ENCODE peak calls at places on chromosomes 3 and 15, in six cellular contexts. One of them, this sample, is unnamed.

GRCh38 chr3:187737401-187738088 is 7.7 kb downstream of the BCL6 start:
- DNase-seq in IMR-90: peak; percentile 65
- DNase-seq in neuronal stem cell: no peak
- DNase-seq in mesenchymal stem cell: peak; percentile 91
- DNase-seq in mesendoderm: peak; percentile 81
- DNase-seq in H1: no peak
- DNase-seq in this sample: peak; percentile 95

GRCh38 chr3:52210550-52211046 is 12.6 kb downstream of the ALAS1 start:
- DNase-seq in IMR-90: peak; percentile 55
- DNase-seq in neuronal stem cell: no peak
- DNase-seq in mesenchymal stem cell: peak; percentile 61
- DNase-seq in mesendoderm: no peak
- DNase-seq in H1: no peak
- DNase-seq in this sample: no peak

GRCh38 chr3:188491276-188491687 is 337.3 kb downstream of the LPP start:
- DNase-seq in IMR-90: peak; percentile 61
- DNase-seq in neuronal stem cell: no peak
- DNase-seq in mesenchymal stem cell: peak; percentile 81
- DNase-seq in mesendoderm: no peak
- DNase-seq in H1: no peak
- DNase-seq in this sample: no peak

GRCh38 chr15:88954431-88955277 is 41.5 kb upstream of the MFGE8 start:
- DNase-seq in IMR-90: no peak
- DNase-seq in neuronal stem cell: no peak
- DNase-seq in mesenchymal stem cell: peak; percentile 41
- DNase-seq in mesendoderm: no peak
- DNase-seq in H1: no peak
- DNase-seq in this sample: no peak

GRCh38 chr3:30597131-30597768 is 9.2 kb upstream of the TGFBR2 start:
- DNase-seq in IMR-90: peak; percentile 82
- DNase-seq in neuronal stem cell: no peak
- DNase-seq in mesenchymal stem cell: peak; percentile 70
- DNase-seq in mesendoderm: no peak
- DNase-seq in H1: no peak
- DNase-seq in this sample: peak; percentile 61

GRCh38 chr15:82663186-82663600 is 16.0 kb upstream of the CPEB1 start:
- DNase-seq in IMR-90: peak; percentile 31
- DNase-seq in neuronal stem cell: peak; percentile 78
- DNase-seq in mesenchymal stem cell: peak; percentile 27
- DNase-seq in mesendoderm: peak; percentile 77
- DNase-seq in H1: no peak
- DNase-seq in this sample: peak; percentile 29

GRCh38 chr15:62739082-62739481 is 303.5 kb upstream of the TPM1 start:
- DNase-seq in IMR-90: peak; percentile 88
- DNase-seq in neuronal stem cell: no peak
- DNase-seq in mesenchymal stem cell: peak; percentile 23
- DNase-seq in mesendoderm: no peak
- DNase-seq in H1: no peak
- DNase-seq in this sample: no peak

GRCh38 chr3:48634661-48635221 is 520 bp downstream of the SLC26A6 start:
- DNase-seq in IMR-90: peak; percentile 51
- DNase-seq in neuronal stem cell: peak; percentile 38
- DNase-seq in mesenchymal stem cell: peak; percentile 75
- DNase-seq in mesendoderm: peak; percentile 83
- DNase-seq in H1: peak; percentile 46
- DNase-seq in this sample: peak; percentile 46

GRCh38 chr3:35042210-35042960 is 596.9 kb upstream of the ARPP21 start:
- DNase-seq in IMR-90: no peak
- DNase-seq in neuronal stem cell: no peak
- DNase-seq in mesenchymal stem cell: no peak
- DNase-seq in mesendoderm: no peak
- DNase-seq in H1: no peak
- DNase-seq in this sample: no peak

GRCh38 chr3:8482960-8483665 is 18.5 kb upstream of the LMCD1 start:
- DNase-seq in IMR-90: peak; percentile 97
- DNase-seq in neuronal stem cell: no peak
- DNase-seq in mesenchymal stem cell: peak; percentile 95
- DNase-seq in mesendoderm: no peak
- DNase-seq in H1: no peak
- DNase-seq in this sample: peak; percentile 62

GRCh38 chr15:62782100-62782791 is 260.3 kb upstream of the TPM1 start:
- DNase-seq in IMR-90: peak; percentile 85
- DNase-seq in neuronal stem cell: peak; percentile 65
- DNase-seq in mesenchymal stem cell: peak; percentile 85
- DNase-seq in mesendoderm: peak; percentile 80
- DNase-seq in H1: no peak
- DNase-seq in this sample: peak; percentile 94

GRCh38 chr15:96330450-96331140 is at the start of gene NR2F2:
- DNase-seq in IMR-90: peak; percentile 99
- DNase-seq in neuronal stem cell: peak; percentile 98
- DNase-seq in mesenchymal stem cell: peak; percentile 99
- DNase-seq in mesendoderm: peak; percentile 98
- DNase-seq in H1: peak; percentile 85
- DNase-seq in this sample: peak; percentile 99

GRCh38 chr3:102529452-102529851 is 94.6 kb downstream of the ZPLD1 start:
- DNase-seq in IMR-90: peak; percentile 7
- DNase-seq in neuronal stem cell: no peak
- DNase-seq in mesenchymal stem cell: peak; percentile 21
- DNase-seq in mesendoderm: peak; percentile 72
- DNase-seq in H1: peak; percentile 7
- DNase-seq in this sample: no peak

GRCh38 chr3:19348929-19349564 is 200.7 kb downstream of the KCNH8 start:
- DNase-seq in IMR-90: peak; percentile 1
- DNase-seq in neuronal stem cell: no peak
- DNase-seq in mesenchymal stem cell: peak; percentile 10
- DNase-seq in mesendoderm: peak; percentile 30
- DNase-seq in H1: no peak
- DNase-seq in this sample: peak; percentile 46

GRCh38 chr3:50296721-50297383 is 2.4 kb downstream of the HYAL3 start:
- DNase-seq in IMR-90: no peak
- DNase-seq in neuronal stem cell: no peak
- DNase-seq in mesenchymal stem cell: no peak
- DNase-seq in mesendoderm: no peak
- DNase-seq in H1: no peak
- DNase-seq in this sample: no peak

GRCh38 chr3:50319872-50320625 is 2.5 kb downstream of the HYAL2 start:
- DNase-seq in IMR-90: no peak
- DNase-seq in neuronal stem cell: no peak
- DNase-seq in mesenchymal stem cell: no peak
- DNase-seq in mesendoderm: no peak
- DNase-seq in H1: no peak
- DNase-seq in this sample: no peak

GRCh38 chr3:144053121-144053520 is 81.5 kb downstream of the DIPK2A start:
- DNase-seq in IMR-90: peak; percentile 75
- DNase-seq in neuronal stem cell: no peak
- DNase-seq in mesenchymal stem cell: no peak
- DNase-seq in mesendoderm: no peak
- DNase-seq in H1: no peak
- DNase-seq in this sample: no peak

GRCh38 chr15:36972704-36973103 is 127.6 kb downstream of the MEIS2 start:
- DNase-seq in IMR-90: no peak
- DNase-seq in neuronal stem cell: no peak
- DNase-seq in mesenchymal stem cell: no peak
- DNase-seq in mesendoderm: no peak
- DNase-seq in H1: no peak
- DNase-seq in this sample: no peak

GRCh38 chr3:172135766-172136729 is 96.7 kb downstream of the FNDC3B start:
- DNase-seq in IMR-90: peak; percentile 90
- DNase-seq in neuronal stem cell: no peak
- DNase-seq in mesenchymal stem cell: peak; percentile 95
- DNase-seq in mesendoderm: peak; percentile 50
- DNase-seq in H1: no peak
- DNase-seq in this sample: peak; percentile 63

GRCh38 chr15:90161946-90162345 is 39.2 kb upstream of the SEMA4B start:
- DNase-seq in IMR-90: no peak
- DNase-seq in neuronal stem cell: no peak
- DNase-seq in mesenchymal stem cell: no peak
- DNase-seq in mesendoderm: no peak
- DNase-seq in H1: no peak
- DNase-seq in this sample: peak; percentile 66

GRCh38 chr3:69998759-69999158 is 774 bp upstream of the SAMMSON start:
- DNase-seq in IMR-90: no peak
- DNase-seq in neuronal stem cell: no peak
- DNase-seq in mesenchymal stem cell: no peak
- DNase-seq in mesendoderm: no peak
- DNase-seq in H1: no peak
- DNase-seq in this sample: no peak

GRCh38 chr3:10379161-10379560 is 58.2 kb upstream of the SEC13 start:
- DNase-seq in IMR-90: no peak
- DNase-seq in neuronal stem cell: no peak
- DNase-seq in mesenchymal stem cell: no peak
- DNase-seq in mesendoderm: no peak
- DNase-seq in H1: no peak
- DNase-seq in this sample: no peak

GRCh38 chr3:156472150-156472549 is 82.8 kb downstream of the SSR3 start:
- DNase-seq in IMR-90: no peak
- DNase-seq in neuronal stem cell: no peak
- DNase-seq in mesenchymal stem cell: no peak
- DNase-seq in mesendoderm: no peak
- DNase-seq in H1: no peak
- DNase-seq in this sample: no peak

GRCh38 chr3:188268336-188268735 is 114.4 kb downstream of the LPP start:
- DNase-seq in IMR-90: no peak
- DNase-seq in neuronal stem cell: no peak
- DNase-seq in mesenchymal stem cell: no peak
- DNase-seq in mesendoderm: no peak
- DNase-seq in H1: no peak
- DNase-seq in this sample: no peak

DNA sequence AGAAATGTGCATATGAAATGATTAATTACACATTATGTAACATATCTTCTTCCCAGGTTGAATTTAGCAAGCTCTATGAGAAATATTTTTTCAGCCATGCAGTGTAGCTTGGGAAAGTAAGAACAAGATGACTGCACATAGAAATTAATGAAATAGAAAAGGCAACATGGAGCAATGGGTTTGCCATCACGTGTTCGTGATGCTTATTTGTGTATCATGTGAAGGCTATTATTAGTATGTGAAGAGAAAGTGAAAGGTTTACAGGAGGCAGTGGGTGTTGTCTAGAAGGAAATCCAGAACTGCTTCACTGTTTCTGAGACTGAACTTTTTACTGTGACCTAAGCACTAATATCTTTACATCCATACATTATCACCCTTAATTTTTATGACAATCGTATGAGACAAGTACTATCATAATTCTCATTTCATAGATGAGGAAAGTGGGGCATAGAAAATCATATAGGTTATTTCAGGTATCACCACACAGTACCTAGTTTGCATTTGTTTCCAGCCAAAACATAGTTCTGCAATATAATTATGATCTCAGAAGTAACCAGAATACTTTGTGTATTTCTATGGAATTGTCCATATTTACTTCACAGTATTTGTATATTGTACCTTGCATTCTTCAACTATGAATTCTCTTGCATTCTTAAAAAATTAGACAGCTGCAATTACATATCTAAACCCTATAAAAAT is 14.9 kb downstream of the SERPINI1 start:
- DNase-seq in IMR-90: no peak
- DNase-seq in neuronal stem cell: no peak
- DNase-seq in mesenchymal stem cell: no peak
- DNase-seq in mesendoderm: no peak
- DNase-seq in H1: no peak
- DNase-seq in this sample: no peak
- H3K4me3 ChIP-seq in IMR-90: no peak overlapping the region
- H3K4me3 ChIP-seq in neuronal stem cell: no peak overlapping the region
- H3K4me3 ChIP-seq in mesenchymal stem cell: no peak overlapping the region
- H3K4me3 ChIP-seq in mesendoderm: no peak overlapping the region
- H3K4me3 ChIP-seq in H1: no peak overlapping the region
- H3K4me3 ChIP-seq in this sample: no peak overlapping the region

DNA sequence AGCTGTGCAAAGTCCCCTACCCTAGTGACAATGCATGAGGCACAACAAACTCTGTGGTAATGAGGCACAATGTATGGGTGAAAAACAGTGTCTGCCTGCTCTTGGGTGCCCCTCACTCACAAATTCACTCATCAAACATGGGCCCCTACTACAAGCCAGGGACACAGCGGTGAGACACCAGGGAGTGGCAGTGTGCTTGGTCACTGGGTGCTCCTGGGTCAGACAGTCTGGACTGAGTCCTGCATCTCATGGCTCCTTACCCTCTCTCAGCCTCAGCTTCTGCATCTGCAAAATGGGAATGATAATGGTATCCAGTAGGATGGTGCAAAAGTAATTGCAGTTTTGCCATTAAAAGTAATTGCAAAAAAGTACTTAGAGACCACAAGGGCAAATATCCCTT is 184.7 kb downstream of the MEGF11 start:
- DNase-seq in IMR-90: no peak
- DNase-seq in neuronal stem cell: no peak
- DNase-seq in mesenchymal stem cell: no peak
- DNase-seq in mesendoderm: no peak
- DNase-seq in H1: no peak
- DNase-seq in this sample: no peak
- H4K8ac ChIP-seq in IMR-90: no peak overlapping the region
- H4K8ac ChIP-seq in neuronal stem cell: peak overlapping the region; percentile 73
- H4K8ac ChIP-seq in mesenchymal stem cell: no peak overlapping the region
- H4K8ac ChIP-seq in mesendoderm: no peak overlapping the region
- H4K8ac ChIP-seq in H1: no peak overlapping the region
- H4K8ac ChIP-seq in this sample: no peak overlapping the region

GRCh38 chr3:108818404-108818803 is 4.2 kb upstream of the TRAT1 start:
- DNase-seq in IMR-90: peak; percentile 10
- DNase-seq in neuronal stem cell: peak; percentile 11
- DNase-seq in mesenchymal stem cell: peak; percentile 3
- DNase-seq in mesendoderm: peak; percentile 83
- DNase-seq in H1: peak; percentile 34
- DNase-seq in this sample: peak; percentile 9

GRCh38 chr3:108820586-108820985 is 2.0 kb upstream of the TRAT1 start:
- DNase-seq in IMR-90: no peak
- DNase-seq in neuronal stem cell: no peak
- DNase-seq in mesenchymal stem cell: no peak
- DNase-seq in mesendoderm: no peak
- DNase-seq in H1: no peak
- DNase-seq in this sample: no peak

GRCh38 chr3:108822167-108822897 is at the start of gene TRAT1:
- DNase-seq in IMR-90: no peak
- DNase-seq in neuronal stem cell: no peak
- DNase-seq in mesenchymal stem cell: no peak
- DNase-seq in mesendoderm: no peak
- DNase-seq in H1: no peak
- DNase-seq in this sample: no peak
- H3K4me3 ChIP-seq in IMR-90: no peak within 1 kb of the TSS
- H3K4me3 ChIP-seq in neuronal stem cell: no peak within 1 kb of the TSS
- H3K4me3 ChIP-seq in mesenchymal stem cell: no peak within 1 kb of the TSS
- H3K4me3 ChIP-seq in mesendoderm: no peak within 1 kb of the TSS
- H3K4me3 ChIP-seq in H1: no peak within 1 kb of the TSS
- H3K4me3 ChIP-seq in this sample: no peak within 1 kb of the TSS

DNA sequence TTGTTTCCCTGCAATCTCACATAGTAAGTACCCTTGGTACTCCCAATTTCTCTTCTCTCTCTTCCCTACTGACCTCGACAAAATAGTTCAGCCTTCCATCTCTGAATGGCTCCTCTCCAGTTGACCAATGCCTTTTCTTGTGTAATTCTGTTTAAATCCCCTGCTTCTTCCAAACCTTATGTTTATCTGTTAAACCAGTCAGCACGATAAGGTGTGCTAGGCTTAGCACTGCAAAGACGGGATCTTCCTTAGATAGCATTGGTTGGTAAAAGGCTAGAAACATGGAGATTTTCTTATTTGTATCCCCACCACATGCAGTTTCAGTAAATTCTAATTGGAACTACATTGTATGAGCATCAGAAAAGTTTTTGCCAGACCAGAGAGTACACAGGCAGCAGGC is 25.8 kb upstream of the KCNMB3 start:
- DNase-seq in IMR-90: no peak
- DNase-seq in neuronal stem cell: no peak
- DNase-seq in mesenchymal stem cell: no peak
- DNase-seq in mesendoderm: no peak
- DNase-seq in H1: no peak
- DNase-seq in this sample: no peak
- H4K8ac ChIP-seq in IMR-90: no peak overlapping the region
- H4K8ac ChIP-seq in neuronal stem cell: no peak overlapping the region
- H4K8ac ChIP-seq in mesenchymal stem cell: no peak overlapping the region
- H4K8ac ChIP-seq in mesendoderm: no peak overlapping the region
- H4K8ac ChIP-seq in H1: no peak overlapping the region
- H4K8ac ChIP-seq in this sample: no peak overlapping the region

This sample was measured in trophoblast cell.